ENCODE peak calls at places on chromosomes 4 and X, in four cellular contexts. K, C, S and G are unnamed samples.

GRCh38 chr4:7595883-7596535 is 161.3 kb upstream of the PSAPL1 start:
- DNase-seq in K (no peak), C (no peak), S (no peak), G (no peak)

GRCh38 chrX:72052415-72053090 is 79.2 kb downstream of the RTL5 start:
- DNase-seq in K (no peak), C (no peak), S (no peak), G (no peak)

GRCh38 chrX:12890467-12890866 is 16.0 kb upstream of the TLR8 start:
- DNase-seq in K (peak), C (no peak), S (no peak), G (no peak)

GRCh38 chrX:1397441-1397840 is 5.5 kb upstream of the SLC25A6 start:
- DNase-seq in K (no peak), C (no peak), S (no peak), G (no peak)

GRCh38 chr4:145626623-145626982 is 7.4 kb downstream of the MMAA start:
- DNase-seq in K (no peak), C (no peak), S (no peak), G (no peak)

GRCh38 chr4:1347410-1347864 is 429 bp downstream of the UVSSA start:
- DNase-seq in K (peak), C (peak), S (peak), G (peak)

GRCh38 chrX:94400488-94400887 is 726.5 kb downstream of the FAM133A start:
- DNase-seq in K (no peak), C (no peak), S (no peak), G (no peak)

GRCh38 chrX:47568656-47569295 is 7.8 kb downstream of the ARAF start:
- DNase-seq in K (peak), C (no peak), S (no peak), G (no peak)

GRCh38 chr4:39928538-39928937 is 49.2 kb downstream of the PDS5A start:
- DNase-seq in K (no peak), C (no peak), S (no peak), G (no peak)

GRCh38 chrX:110394653-110395052 is 36.0 kb downstream of the RTL9 start:
- DNase-seq in K (no peak), C (no peak), S (no peak), G (no peak)

GRCh38 chr4:38371391-38371851 is 292.6 kb upstream of the KLF3 start:
- DNase-seq in K (no peak), C (no peak), S (no peak), G (no peak)

GRCh38 chrX:96919672-96920071 is 36.0 kb downstream of the RPA4 start:
- DNase-seq in K (no peak), C (no peak), S (no peak), G (no peak)

GRCh38 chrX:10900585-10901289 is 210.4 kb upstream of the HCCS start:
- DNase-seq in K (no peak), C (no peak), S (no peak), G (no peak)

GRCh38 chr4:36256398-36256828 is 12.1 kb upstream of the ARAP2 start:
- DNase-seq in K (peak), C (no peak), S (no peak), G (no peak)

GRCh38 chrX:105564536-105564935 is 257.8 kb upstream of the NRK start:
- DNase-seq in K (no peak), C (no peak), S (no peak), G (no peak)

GRCh38 chr4:173883821-173884220 is 353.8 kb upstream of the HAND2 start:
- DNase-seq in K (no peak), C (no peak), S (no peak), G (no peak)

GRCh38 chrX:36445576-36445975 is 526.0 kb downstream of the CFAP47 start:
- DNase-seq in K (no peak), C (no peak), S (no peak), G (no peak)

GRCh38 chr4:93719552-93719951 is 109.0 kb upstream of the ATOH1 start:
- DNase-seq in K (no peak), C (no peak), S (no peak), G (no peak)

GRCh38 chrX:144801786-144802185 is 445.5 kb upstream of the SPANXN1 start:
- DNase-seq in K (no peak), C (no peak), S (no peak), G (no peak)

GRCh38 chr4:8035371-8035780 is 95.7 kb upstream of the AFAP1 start:
- DNase-seq in K (no peak), C (no peak), S (no peak), G (no peak)

GRCh38 chrX:10288400-10288799 is 131.6 kb downstream of the CLCN4 start:
- DNase-seq in K (no peak), C (no peak), S (no peak), G (no peak)

GRCh38 chr4:176539785-176540175 is 220.0 kb downstream of the SPCS3 start:
- DNase-seq in K (no peak), C (no peak), S (no peak), G (no peak)

GRCh38 chrX:48911407-48912182 is at the start of gene SLC35A2:
- DNase-seq in K (peak), C (peak), S (peak), G (peak)

GRCh38 chr4:79551555-79551954 is 143.5 kb upstream of the GK2 start:
- DNase-seq in K (no peak), C (no peak), S (no peak), G (no peak)

DNA sequence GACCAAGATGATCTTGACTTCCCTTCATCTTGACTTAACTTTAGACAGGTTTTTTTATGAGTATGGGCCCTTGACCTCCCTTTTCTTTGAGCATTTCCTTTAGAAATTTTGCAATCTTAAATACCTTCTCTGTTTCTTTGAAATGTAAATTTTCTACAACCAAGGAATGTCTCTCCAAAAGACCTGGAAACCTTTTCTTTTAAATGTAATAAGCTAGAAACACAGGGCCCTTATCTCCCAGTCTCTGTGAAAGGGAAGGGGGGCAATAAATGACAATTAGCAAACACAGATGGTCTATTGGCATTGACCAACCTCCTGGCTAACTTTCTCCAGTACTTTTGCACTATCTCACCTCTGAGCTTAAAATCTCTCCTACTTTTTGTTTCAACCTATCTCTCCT is 144.3 kb upstream of the GK2 start:
- DNase-seq in K (no peak), C (no peak), S (no peak), G (no peak)
- H3K27ac ChIP-seq in K (no peak), C (no peak), S (no peak), G (no peak)

GRCh38 chrX:103540145-103540544 is 20.9 kb upstream of the RAB40A start:
- DNase-seq in K (no peak), C (no peak), S (no peak), G (no peak)

GRCh38 chrX:103538728-103539127 is 19.4 kb upstream of the RAB40A start:
- DNase-seq in K (no peak), C (no peak), S (no peak), G (no peak)

GRCh38 chrX:103536732-103537131 is 17.4 kb upstream of the RAB40A start:
- DNase-seq in K (no peak), C (no peak), S (no peak), G (no peak)

GRCh38 chrX:103537871-103538387 is 18.6 kb upstream of the RAB40A start:
- DNase-seq in K (no peak), C (no peak), S (no peak), G (no peak)

GRCh38 chrX:103539695-103540094 is 20.4 kb upstream of the RAB40A start:
- DNase-seq in K (no peak), C (no peak), S (no peak), G (no peak)
- H3K27ac ChIP-seq in K (no peak), C (peak), S (no peak), G (no peak)

GRCh38 chrX:21131346-21131745 is 242.9 kb upstream of the CNKSR2 start:
- DNase-seq in K (no peak), C (no peak), S (no peak), G (no peak)

GRCh38 chrX:21126661-21127060 is 247.6 kb upstream of the CNKSR2 start:
- DNase-seq in K (no peak), C (no peak), S (no peak), G (no peak)

GRCh38 chrX:21132686-21133393 is 241.4 kb upstream of the CNKSR2 start:
- DNase-seq in K (no peak), C (no peak), S (no peak), G (no peak)

DNA sequence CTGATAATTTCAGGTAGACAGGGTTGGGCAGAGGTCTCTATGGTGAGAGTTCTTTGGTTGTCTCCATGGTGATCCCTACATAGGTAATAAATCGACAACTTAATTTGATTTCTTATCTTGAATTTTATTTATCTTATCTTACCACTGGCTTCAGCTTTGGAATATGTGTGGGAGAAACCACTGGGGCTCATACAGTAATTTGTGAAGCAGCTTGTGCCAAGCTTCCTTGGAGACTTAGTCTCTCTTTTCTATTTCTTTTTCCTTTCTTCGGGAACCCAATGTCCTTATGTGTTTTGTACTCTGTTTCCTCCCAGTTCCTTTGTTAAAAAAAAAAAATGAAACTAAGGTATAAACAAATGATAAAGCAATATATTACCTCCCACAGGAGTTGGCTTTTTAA is 242.4 kb upstream of the CNKSR2 start:
- DNase-seq in K (no peak), C (no peak), S (no peak), G (no peak)
- H3K27ac ChIP-seq in K (no peak), C (no peak), S (no peak), G (no peak)

DNA sequence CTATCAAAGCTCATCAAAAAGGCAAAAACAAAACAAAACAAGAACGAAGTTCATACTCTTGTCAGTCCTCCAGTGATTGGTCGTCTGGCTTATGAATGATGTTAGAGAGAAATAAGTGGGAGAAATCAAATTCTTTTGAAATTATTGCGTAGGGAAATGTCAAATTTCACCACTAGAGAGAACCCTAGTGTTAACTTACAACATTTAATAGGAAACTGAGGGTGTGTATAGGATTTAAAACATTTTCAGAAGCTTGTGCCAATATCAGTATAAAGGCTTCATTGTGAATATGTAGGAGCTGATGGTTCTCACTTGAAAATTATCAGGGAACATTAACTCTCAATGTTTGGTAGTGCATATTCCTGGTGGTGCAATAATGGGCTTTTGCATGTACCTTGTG is 17.4 kb downstream of the ADH6 start:
- DNase-seq in K (no peak), C (no peak), S (no peak), G (no peak)
- H3K27ac ChIP-seq in K (no peak), C (no peak), S (no peak), G (no peak)

GRCh38 chrX:153805436-153805835 is 11.0 kb downstream of the SSR4 start:
- DNase-seq in K (no peak), C (no peak), S (no peak), G (no peak)

GRCh38 chrX:153804100-153804595 is 9.7 kb downstream of the SSR4 start:
- DNase-seq in K (no peak), C (no peak), S (no peak), G (no peak)

GRCh38 chrX:153804621-153805020 is 10.2 kb downstream of the SSR4 start:
- DNase-seq in K (no peak), C (no peak), S (no peak), G (no peak)

GRCh38 chrX:153807976-153808375 is 13.5 kb downstream of the SSR4 start:
- DNase-seq in K (no peak), C (no peak), S (no peak), G (no peak)

GRCh38 chrX:153806999-153807575 is 12.6 kb downstream of the SSR4 start:
- DNase-seq in K (no peak), C (no peak), S (no peak), G (no peak)
- H3K27ac ChIP-seq in K (no peak), C (no peak), S (no peak), G (no peak)

GRCh38 chrX:7116081-7116480 is 31.4 kb upstream of the STS start:
- DNase-seq in K (no peak), C (no peak), S (no peak), G (no peak)

GRCh38 chrX:7115557-7115956 is 32.0 kb upstream of the STS start:
- DNase-seq in K (peak), C (no peak), S (no peak), G (no peak)

GRCh38 chrX:7120578-7121219 is 26.8 kb upstream of the STS start:
- DNase-seq in K (no peak), C (no peak), S (no peak), G (no peak)

GRCh38 chrX:7119927-7120577 is 27.5 kb upstream of the STS start:
- DNase-seq in K (no peak), C (no peak), S (no peak), G (no peak)

DNA sequence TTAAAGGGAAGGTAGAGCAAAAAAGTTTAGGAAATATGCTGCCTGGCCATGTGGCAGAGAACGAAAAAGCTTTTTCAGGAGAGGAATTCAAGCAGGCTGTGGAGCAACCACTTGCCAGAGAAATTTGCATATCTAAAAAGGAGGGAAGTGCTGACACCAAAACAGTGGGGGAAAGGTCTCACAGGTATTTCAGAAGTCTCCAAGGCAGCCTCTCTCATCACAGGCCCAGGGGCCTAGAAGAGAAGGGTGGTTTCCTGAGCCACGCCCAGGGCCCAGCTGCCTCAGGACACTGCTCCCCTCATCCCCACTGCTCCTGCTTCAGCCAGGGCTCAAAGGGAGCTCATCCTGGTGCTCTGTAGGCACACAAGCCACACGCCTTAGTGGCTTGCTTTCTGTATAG is 29.9 kb upstream of the STS start:
- DNase-seq in K (peak), C (no peak), S (no peak), G (no peak)
- H3K27ac ChIP-seq in K (peak), C (no peak), S (no peak), G (no peak)

GRCh38 chr4:5051692-5052423 is 578 bp downstream of the STK32B start:
- DNase-seq in K (no peak), C (no peak), S (no peak), G (no peak)

GRCh38 chr4:5048721-5049120 is 2.6 kb upstream of the STK32B start:
- DNase-seq in K (no peak), C (no peak), S (no peak), G (no peak)

GRCh38 chr4:5052424-5052702 is 1.1 kb downstream of the STK32B start:
- DNase-seq in K (no peak), C (no peak), S (no peak), G (no peak)

GRCh38 chr4:5051210-5051691 is at the start of gene STK32B:
- DNase-seq in K (no peak), C (peak), S (no peak), G (no peak)

GRCh38 chr4:5050520-5050955 is 742 bp upstream of the STK32B start:
- DNase-seq in K (peak), C (peak), S (peak), G (peak)
- H3K27ac ChIP-seq in K (no peak), C (no peak), S (no peak), G (no peak)

DNA sequence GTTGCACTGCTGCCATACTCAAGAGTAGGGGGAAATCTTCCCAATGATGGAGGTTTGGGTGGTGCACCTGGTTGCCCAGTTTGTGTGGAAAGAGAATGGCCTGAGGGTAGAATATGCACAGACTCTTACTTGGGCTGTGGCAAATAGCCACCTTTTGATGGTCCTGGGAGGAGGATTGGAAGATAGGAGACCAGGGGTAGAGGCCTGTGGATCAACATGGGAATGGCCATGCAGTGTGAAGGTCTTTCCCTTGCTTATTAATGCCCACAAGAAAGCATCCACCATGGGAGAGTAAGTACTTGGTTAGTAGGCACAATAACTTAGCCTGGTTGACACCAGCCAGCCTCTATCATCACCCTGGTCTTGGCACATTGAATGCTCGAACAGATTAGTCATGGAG is 156.8 kb upstream of the LEF1 start:
- DNase-seq in K (no peak), C (no peak), S (no peak), G (no peak)
- H3K27ac ChIP-seq in K (no peak), C (no peak), S (no peak), G (no peak)